ENCODE peak calls at places on chromosomes 12 and 14, in four cellular contexts. D is kidney glomerular epithelial cell, F is lung, J is activated gamma-delta T cell treated with Interleukin-2 at 50 U/mL for 16 hours. S is an unnamed sample.

GRCh38 chr14:102949062-102949800 is 26.8 kb downstream of the AMN start:
- DNase-seq in F (no peak), J (peak; percentile 28), D (no peak), S (no peak)

GRCh38 chr12:27333311-27334009 is 824 bp downstream of the BMAL2 start:
- DNase-seq in D (peak; percentile 36), J (peak; percentile 11), F (no peak), S (no peak)

GRCh38 chr14:103008768-103009342 is 48.5 kb downstream of the CDC42BPB start:
- DNase-seq in D (no peak), F (no peak), J (no peak), S (no peak)

GRCh38 chr12:80321653-80322052 is 122.4 kb upstream of the PTPRQ start:
- DNase-seq in D (no peak), J (no peak), F (no peak), S (no peak)

GRCh38 chr12:11892065-11892391 is 178.7 kb upstream of the BCL2L14 start:
- DNase-seq in J (no peak), D (no peak), F (no peak), S (no peak)

GRCh38 chr12:24573621-24574020 is 375.3 kb downstream of the BCAT1 start:
- DNase-seq in J (no peak), F (no peak), D (no peak), S (no peak)

GRCh38 chr14:54106802-54107377 is 150.3 kb upstream of the BMP4 start:
- DNase-seq in F (no peak), D (no peak), J (no peak), S (no peak)

GRCh38 chr14:50647753-50648152 is 20.4 kb downstream of the SAV1 start:
- DNase-seq in J (no peak), D (no peak), F (no peak), S (no peak)

GRCh38 chr12:7376196-7376595 is 67.8 kb downstream of the CD163L1 start:
- DNase-seq in F (no peak), D (no peak), J (no peak), S (no peak)

GRCh38 chr12:47032644-47033043 is 46.8 kb upstream of the PCED1B start:
- DNase-seq in F (no peak), J (peak; percentile 18), D (peak; percentile 77), S (no peak)